ENCODE peak calls at places on chromosomes 2 and 18, in ten cellular contexts. G, K, Z, M, X, Y, W, S, R and D are unnamed samples.
A peak's percentile ranks its signal among the peaks of the same experiment; 100 is the strongest.

GRCh38 chr2:114807666-114808065 is 365.2 kb downstream of the DPP10 start:
- DNase-seq in W (no peak), Z (no peak), R (no peak), G (no peak), M (no peak), S (no peak), Y (no peak), X (no peak), K (no peak), D (no peak)

GRCh38 chr18:57900906-57901305 is 97.8 kb upstream of the ATP8B1 start:
- DNase-seq in M (no peak), K (no peak), G (no peak), Z (no peak), W (no peak), Y (no peak), R (no peak), S (no peak), X (no peak), D (no peak)

GRCh38 chr2:159516241-159516758 is 100.0 kb downstream of the BAZ2B start:
- DNase-seq in M (peak; percentile 11), Y (peak; percentile 18), K (peak; percentile 8), W (peak; percentile 51), R (no peak), X (no peak), G (no peak), S (no peak), Z (no peak), D (peak; percentile 23)

GRCh38 chr2:143034292-143035074 is 94.7 kb upstream of the ARHGAP15 start:
- DNase-seq in Z (no peak), W (peak; percentile 58), G (no peak), M (peak; percentile 73), X (peak; percentile 48), K (peak; percentile 87), S (no peak), Y (peak; percentile 31), R (peak; percentile 17), D (peak; percentile 56)

GRCh38 chr2:240255165-240255491 is 114.7 kb upstream of the OTOS start:
- DNase-seq in K (no peak), S (peak; percentile 34), G (no peak), W (no peak), X (peak; percentile 23), Y (no peak), Z (no peak), R (no peak), M (no peak), D (no peak)

GRCh38 chr18:71878226-71878625 is 665.9 kb downstream of the CBLN2 start:
- DNase-seq in M (no peak), X (no peak), K (no peak), Z (no peak), Y (no peak), W (no peak), S (no peak), G (no peak), R (no peak), D (no peak)

GRCh38 chr2:70790079-70790963 is at the start of gene FIGLA:
- DNase-seq in Y (peak; percentile 21), K (no peak), M (peak; percentile 71), S (no peak), Z (no peak), G (no peak), W (no peak), R (no peak), X (no peak), D (no peak)

GRCh38 chr2:108165750-108166149 is 74.0 kb upstream of the SULT1C3 start:
- DNase-seq in Y (no peak), K (no peak), W (no peak), G (no peak), X (no peak), Z (no peak), R (no peak), S (no peak), M (no peak), D (no peak)

GRCh38 chr18:73156117-73156516 is 288.3 kb upstream of the NETO1 start:
- DNase-seq in W (no peak), S (no peak), M (no peak), X (no peak), K (no peak), G (no peak), R (no peak), Z (no peak), Y (no peak), D (no peak)

GRCh38 chr18:79610461-79611039 is 69.1 kb upstream of the CTDP1 start:
- DNase-seq in S (peak; percentile 53), M (no peak), R (no peak), Z (peak; percentile 37), W (no peak), X (no peak), Y (no peak), G (peak; percentile 55), K (no peak), D (peak; percentile 3)

GRCh38 chr18:48932822-48933510 is 17.8 kb downstream of the SMAD7 start:
- DNase-seq in G (no peak), S (no peak), Y (no peak), M (no peak), X (no peak), Z (no peak), W (no peak), R (no peak), K (no peak), D (no peak)

GRCh38 chr2:55781542-55781941 is 87.9 kb upstream of the PNPT1 start:
- DNase-seq in K (no peak), S (no peak), R (no peak), M (no peak), Z (no peak), G (no peak), Y (no peak), W (no peak), X (no peak), D (no peak)
- TF ChIP-seq CTCF in K (peak; percentile 32), S (no peak), R (no peak), M (no peak), Z (no peak), G (no peak), Y (no peak), W (no peak), X (no peak), D (no peak)

DNA sequence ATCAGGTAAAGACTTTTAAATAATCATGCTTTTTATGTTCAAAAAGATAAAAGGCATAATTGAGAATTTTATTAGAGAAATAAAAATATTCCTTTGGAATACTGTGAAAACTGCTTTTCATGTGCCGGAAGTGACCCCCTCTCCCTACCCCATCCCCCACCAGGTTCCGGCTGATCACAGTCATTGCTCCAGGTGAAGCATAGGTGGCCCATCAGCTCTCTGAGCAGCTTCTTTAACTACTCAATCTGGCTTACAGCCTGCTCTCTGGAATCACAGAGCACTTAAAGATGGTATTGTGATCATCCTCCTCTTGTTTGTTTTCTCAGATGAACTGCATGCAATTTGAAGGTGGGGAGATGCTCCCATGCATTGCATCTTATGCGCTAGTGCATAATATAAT is 257.7 kb downstream of the EN1 start:
- DNase-seq in K (no peak), W (no peak), Z (no peak), R (no peak), S (no peak), M (no peak), X (no peak), G (no peak), Y (no peak), D (no peak)
- TF ChIP-seq CTCF in K (no peak), W (no peak), Z (no peak), R (no peak), S (no peak), M (no peak), X (no peak), G (no peak), Y (no peak), D (no peak)

DNA sequence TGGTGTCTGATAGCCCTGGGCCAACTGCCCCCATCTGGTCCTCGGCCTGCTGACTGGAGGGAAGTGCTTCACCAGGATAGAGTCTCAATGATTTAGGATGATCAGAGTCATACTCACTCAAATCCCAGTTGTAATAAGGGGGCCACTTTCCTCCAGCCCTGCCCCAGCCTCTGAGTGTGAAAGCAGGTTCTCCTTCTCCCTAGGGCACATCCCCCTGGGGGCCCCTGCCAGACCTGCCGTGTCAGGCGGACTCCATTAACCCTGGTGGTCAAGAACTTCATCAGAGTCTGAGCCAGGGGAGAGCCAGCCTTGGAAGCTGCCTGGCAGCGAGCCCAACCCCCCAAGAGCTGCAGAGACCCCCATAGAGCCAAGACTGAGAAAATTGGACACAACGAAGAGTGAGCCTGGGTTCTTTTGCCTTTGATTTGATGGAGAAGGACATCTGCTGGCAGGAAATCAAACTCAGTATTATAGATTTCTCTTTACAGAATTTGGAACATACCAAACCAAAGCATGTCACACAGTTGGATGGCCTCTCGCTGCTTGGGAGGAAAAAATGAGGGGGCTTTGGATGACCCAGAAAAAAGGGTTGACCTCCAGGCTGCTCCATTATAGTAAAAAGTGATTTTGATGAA is 509.5 kb downstream of the CMPK2 start:
- DNase-seq in G (no peak), W (no peak), M (no peak), Z (no peak), S (no peak), K (no peak), X (no peak), R (no peak), Y (no peak), D (no peak)
- TF ChIP-seq CTCF in G (no peak), W (peak; percentile 4), M (no peak), Z (no peak), S (no peak), K (no peak), X (no peak), R (no peak), Y (no peak), D (no peak)

GRCh38 chr2:112820343-112820742 is 16.2 kb downstream of the IL1B start:
- DNase-seq in M (no peak), W (no peak), K (no peak), X (no peak), Y (no peak), Z (no peak), G (no peak), S (no peak), R (no peak), D (no peak)
- TF ChIP-seq CTCF in M (no peak), W (no peak), K (no peak), X (no peak), Y (no peak), Z (no peak), G (no peak), S (no peak), R (no peak), D (no peak)

GRCh38 chr2:193240752-193241151 is 1046.0 kb upstream of the TMEFF2 start:
- DNase-seq in R (no peak), M (peak; percentile 53), W (no peak), S (no peak), G (no peak), X (no peak), K (no peak), Y (no peak), Z (no peak), D (no peak)
- TF ChIP-seq CTCF in R (no peak), M (peak; percentile 69), W (peak; percentile 37), S (no peak), G (no peak), X (no peak), K (no peak), Y (peak; percentile 24), Z (peak; percentile 11), D (no peak)